ENCODE peak calls at places on chromosomes 5 and 9, in nine cellular contexts. J is renal cortical epithelial cell, W is T-helper 2 cell, C is AG04449, U is HuH-7.5, H is neural crest cell, S is Calu3, T is dorsolateral prefrontal cortex, Q is thyroid gland. D is an unnamed sample.

GRCh38 chr5:95081500-95082355 is 203.2 kb downstream of the MCTP1 start:
- DNase-seq in U (no peak), S (peak; percentile 60), T (peak; percentile 29), H (no peak), J (peak; percentile 92), Q (peak; percentile 26), C (peak; percentile 64), W (peak; percentile 40), D (peak; percentile 95)

GRCh38 chr9:132797861-132798659 is 80.0 kb downstream of the AK8 start:
- DNase-seq in Q (no peak), J (no peak), C (no peak), W (no peak), T (no peak), H (no peak), S (no peak), U (no peak), D (no peak)

GRCh38 chr9:116340270-116340669 is 186.7 kb downstream of the PAPPA start:
- DNase-seq in Q (no peak), H (no peak), J (no peak), W (no peak), T (no peak), S (no peak), U (no peak), C (no peak), D (no peak)

GRCh38 chr9:78298046-78298511 is 1.2 kb downstream of the PSAT1 start:
- DNase-seq in T (no peak), W (no peak), S (no peak), C (no peak), Q (no peak), H (peak; percentile 14), U (peak; percentile 45), J (no peak), D (no peak)

GRCh38 chr9:108412755-108413154 is 443.0 kb downstream of the ACTL7B start:
- DNase-seq in S (peak; percentile 5), C (no peak), W (no peak), U (no peak), J (no peak), T (no peak), Q (no peak), H (no peak), D (peak; percentile 32)

GRCh38 chr5:75734913-75735789 is 17.9 kb upstream of the POC5 start:
- DNase-seq in J (peak; percentile 54), U (peak; percentile 25), W (peak; percentile 30), H (peak; percentile 19), C (no peak), Q (peak; percentile 59), T (peak; percentile 28), S (peak; percentile 68), D (peak; percentile 47)

GRCh38 chr5:151082976-151083651 is 2.3 kb upstream of the TNIP1 start:
- DNase-seq in C (no peak), S (peak; percentile 89), H (no peak), W (peak; percentile 87), U (no peak), J (peak; percentile 97), Q (peak; percentile 72), T (no peak), D (peak; percentile 95)

GRCh38 chr5:112535339-112535738 is 116.3 kb upstream of the EPB41L4A start:
- DNase-seq in T (no peak), W (no peak), U (no peak), H (no peak), J (no peak), C (no peak), S (no peak), Q (no peak), D (no peak)

GRCh38 chr9:6619909-6620308 is 25.6 kb downstream of the GLDC start:
- DNase-seq in J (no peak), T (no peak), Q (no peak), W (no peak), S (no peak), H (no peak), C (no peak), U (no peak), D (no peak)

GRCh38 chr9:126366366-126367011 is 39.9 kb downstream of the MVB12B start:
- DNase-seq in C (no peak), H (no peak), Q (no peak), J (no peak), T (peak; percentile 37), S (no peak), W (no peak), U (no peak), D (no peak)

GRCh38 chr5:35668320-35668719 is 50.7 kb downstream of the SPEF2 start:
- DNase-seq in Q (no peak), C (no peak), W (peak; percentile 71), S (no peak), U (no peak), T (no peak), J (no peak), H (no peak), D (no peak)

GRCh38 chr9:136254381-136255165 is 9.0 kb upstream of the QSOX2 start:
- DNase-seq in W (no peak), H (no peak), Q (no peak), T (no peak), J (no peak), S (no peak), U (no peak), C (no peak), D (no peak)